ENCODE peak calls at places on chromosome 1, in six cellular contexts. M is pancreas; K is CD8-positive, alpha-beta memory T cell; A is cardiac muscle cell; T is right cardiac atrium; I is SK-N-SH. S is an unnamed sample.

GRCh38 chr1:151113877-151114276 is 32.6 kb downstream of the SEMA6C start:
- DNase-seq in A (no peak), K (no peak), M (no peak), I (no peak), T (no peak), S (no peak)

GRCh38 chr1:42913426-42914091 is 45.1 kb downstream of the SLC2A1 start:
- DNase-seq in I (peak), M (peak), K (peak), T (no peak), A (peak), S (no peak)

GRCh38 chr1:16677552-16678423 is 11.0 kb upstream of the RNU1-3 start:
- DNase-seq in A (peak), T (peak), K (peak), I (peak), M (peak), S (no peak)

GRCh38 chr1:241836944-241837343 is 11.1 kb upstream of the EXO1 start:
- DNase-seq in I (no peak), M (no peak), K (no peak), T (no peak), A (no peak), S (no peak)

GRCh38 chr1:114023377-114023776 is 44.1 kb downstream of the OLFML3 start:
- DNase-seq in I (no peak), T (no peak), M (no peak), A (no peak), K (no peak), S (no peak)

GRCh38 chr1:49060766-49061165 is 284.1 kb upstream of the BEND5 start:
- DNase-seq in A (peak), I (no peak), M (no peak), T (no peak), K (no peak), S (no peak)

GRCh38 chr1:97046765-97047411 is 325.3 kb downstream of the PTBP2 start:
- DNase-seq in M (no peak), K (no peak), A (no peak), T (peak), I (no peak), S (no peak)

GRCh38 chr1:234969630-234970370 is 158.8 kb downstream of the TOMM20 start:
- DNase-seq in K (no peak), M (peak), A (peak), I (peak), T (peak), S (no peak)

GRCh38 chr1:28126212-28126611 is 37.8 kb upstream of the EYA3 start:
- DNase-seq in M (no peak), I (no peak), A (no peak), K (no peak), T (no peak), S (no peak)

GRCh38 chr1:53704304-53704703 is 34.7 kb downstream of the GLIS1 start:
- DNase-seq in A (no peak), M (no peak), K (no peak), T (no peak), I (no peak), S (no peak)

GRCh38 chr1:73097917-73098316 is 815.6 kb upstream of the NEGR1 start:
- DNase-seq in T (no peak), K (no peak), A (no peak), I (no peak), M (no peak), S (no peak)

GRCh38 chr1:114282751-114283403 is 129.2 kb upstream of the SYT6 start:
- DNase-seq in T (peak), K (peak), A (peak), M (peak), I (peak), S (peak)

GRCh38 chr1:179124866-179125265 is 43.0 kb downstream of the TOR3A start:
- DNase-seq in M (no peak), I (no peak), T (no peak), A (no peak), K (no peak), S (no peak)

GRCh38 chr1:115764541-115764940 is 4.0 kb downstream of the CASQ2 start:
- DNase-seq in T (no peak), M (peak), A (peak), I (peak), K (no peak), S (no peak)

GRCh38 chr1:39919545-39919944 is 17.8 kb upstream of the MYCL start:
- DNase-seq in T (no peak), A (peak), M (peak), I (peak), K (peak), S (no peak)

GRCh38 chr1:233112184-233113008 is 162.0 kb downstream of the NTPCR start:
- DNase-seq in T (no peak), I (no peak), M (no peak), K (no peak), A (peak), S (no peak)

GRCh38 chr1:2175681-2176454 is 18.7 kb downstream of the FAAP20 start:
- DNase-seq in M (no peak), I (no peak), A (no peak), K (no peak), T (peak), S (no peak)

GRCh38 chr1:99681583-99681982 is 35.7 kb downstream of the PALMD start:
- DNase-seq in I (no peak), T (peak), A (peak), K (no peak), M (no peak), S (no peak)

GRCh38 chr1:2529776-2530500 is at the start of gene HES5:
- DNase-seq in T (peak), M (no peak), K (no peak), I (peak), A (no peak), S (no peak)

GRCh38 chr1:201760516-201760915 is 68.4 kb upstream of the IPO9 start:
- DNase-seq in T (no peak), K (no peak), I (no peak), M (no peak), A (peak), S (no peak)

GRCh38 chr1:56060901-56061300 is 518.5 kb downstream of the PLPP3 start:
- DNase-seq in I (no peak), M (no peak), K (no peak), A (no peak), T (no peak), S (no peak)

GRCh38 chr1:41122851-41123518 is 101.5 kb upstream of the SLFNL1 start:
- DNase-seq in M (peak), I (peak), K (no peak), T (no peak), A (peak), S (no peak)

GRCh38 chr1:31258581-31258980 is 18.9 kb upstream of the NKAIN1 start:
- DNase-seq in T (no peak), I (no peak), A (no peak), K (no peak), M (no peak), S (no peak)

GRCh38 chr1:75208862-75209261 is 74.7 kb downstream of the LHX8 start:
- DNase-seq in I (no peak), T (no peak), M (no peak), A (no peak), K (no peak), S (no peak)

DNA sequence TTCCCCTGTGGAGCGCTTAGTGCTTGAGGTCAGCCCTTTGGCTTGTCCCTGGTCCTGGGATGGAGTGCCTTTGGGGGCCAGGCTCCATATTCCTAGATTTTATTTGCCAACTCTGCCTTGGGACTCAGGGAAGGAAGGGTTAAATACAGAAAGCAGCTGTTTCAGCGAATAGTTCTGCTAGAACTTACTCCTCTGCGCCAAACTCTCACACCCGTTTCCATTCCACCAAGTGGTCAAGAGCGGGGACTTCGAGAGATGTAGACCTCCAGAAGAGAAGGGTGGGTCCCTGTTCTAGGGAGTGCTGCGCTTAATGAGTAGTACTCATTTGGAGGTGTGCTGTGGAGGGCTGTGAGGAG is 704 bp upstream of the TOMM40L start:
- DNase-seq in A (no peak), M (no peak), K (no peak), I (no peak), T (no peak), S (no peak)
- H3K27ac ChIP-seq in A (peak), M (no peak), K (no peak), I (no peak), T (peak), S (peak)

DNA sequence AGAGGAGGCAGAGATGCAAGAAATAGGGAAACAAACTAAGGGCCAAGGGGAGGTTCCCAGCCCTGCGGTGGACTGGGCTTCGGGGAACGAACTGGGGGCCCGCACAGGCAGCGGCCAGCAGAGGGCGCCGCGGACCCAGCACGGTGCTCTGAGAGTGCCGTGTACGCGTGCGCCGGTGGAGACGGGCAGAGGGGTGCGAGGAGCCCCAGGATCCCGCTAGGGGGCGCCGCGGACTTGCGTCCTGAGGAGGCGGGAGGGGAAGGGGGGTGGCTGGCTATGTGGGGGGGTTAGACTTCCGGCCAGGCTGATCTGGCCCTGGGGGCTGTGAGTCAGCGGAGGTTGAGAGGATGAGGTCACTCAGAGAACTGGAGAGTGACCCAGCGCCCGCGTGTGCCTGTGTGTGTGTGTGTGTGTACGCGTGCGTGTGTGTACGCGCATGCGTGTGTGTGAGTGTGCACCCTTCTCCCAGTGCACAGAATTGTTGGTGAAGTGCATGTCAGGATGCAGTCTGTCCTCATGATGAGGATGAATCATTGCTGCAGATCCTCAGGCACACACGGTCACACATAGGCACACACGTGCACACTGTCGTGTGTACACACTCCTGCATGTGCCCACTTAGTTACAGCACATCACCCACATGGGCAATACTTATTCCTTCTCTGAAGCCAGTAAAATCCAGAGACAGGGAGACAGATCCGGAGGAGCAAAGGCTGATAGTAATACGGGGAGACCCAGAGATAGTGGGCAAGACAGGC is 17.0 kb downstream of the NES start:
- DNase-seq in M (peak), I (peak), K (peak), A (peak), T (peak), S (peak)
- H3K4me3 ChIP-seq in M (no peak), I (peak), K (peak), A (no peak), T (no peak), S (no peak)

GRCh38 chr1:166032901-166033371 is 133.9 kb downstream of the FAM78B start:
- DNase-seq in A (no peak), I (no peak), T (peak), K (no peak), M (peak), S (no peak)
- H3K27ac ChIP-seq in A (no peak), I (no peak), T (no peak), K (no peak), M (peak), S (no peak)

GRCh38 chr1:90719321-90720136 is 2.4 kb upstream of the BARHL2 start:
- DNase-seq in I (no peak), M (no peak), K (no peak), A (no peak), T (no peak), S (no peak)
- H3K4me3 ChIP-seq in I (peak), M (no peak), K (no peak), A (no peak), T (peak), S (no peak)

DNA sequence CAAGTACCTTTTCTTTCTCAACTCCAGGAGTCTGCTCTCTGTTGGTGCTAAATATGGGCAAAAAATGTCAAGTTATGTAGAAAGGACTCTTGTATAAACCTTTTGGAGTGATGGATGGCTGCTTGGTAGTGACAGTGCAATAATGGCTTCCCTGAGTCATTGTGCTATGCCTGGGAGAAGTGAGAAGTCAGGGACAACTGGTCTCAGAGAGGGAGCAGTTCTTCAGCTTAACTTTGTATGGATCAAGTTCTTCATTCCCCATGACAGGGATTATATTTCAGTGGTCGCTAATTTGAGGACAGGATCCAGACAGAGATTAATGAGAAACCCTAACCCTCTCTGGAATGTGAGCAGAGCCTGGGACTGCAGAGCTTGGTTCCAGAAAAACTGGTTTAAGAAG is 50.7 kb downstream of the NTMT2 start:
- DNase-seq in M (no peak), A (no peak), T (no peak), I (no peak), K (no peak), S (no peak)
- H3K27ac ChIP-seq in M (no peak), A (no peak), T (no peak), I (no peak), K (no peak), S (no peak)

GRCh38 chr1:8259498-8260290 is 58.2 kb upstream of the SLC45A1 start:
- DNase-seq in A (peak), I (no peak), M (peak), T (no peak), K (no peak), S (no peak)
- H3K4me3 ChIP-seq in A (no peak), I (no peak), M (no peak), T (no peak), K (no peak), S (no peak)

GRCh38 chr1:44359234-44359937 is 4.3 kb upstream of the ERI3 start:
- DNase-seq in T (no peak), K (no peak), I (no peak), A (no peak), M (no peak), S (no peak)
- H3K27ac ChIP-seq in T (no peak), K (no peak), I (no peak), A (no peak), M (no peak), S (no peak)

GRCh38 chr1:26431979-26432695 is at the start of gene DHDDS:
- DNase-seq in K (peak), I (peak), T (peak), M (peak), A (peak), S (peak)
- H3K4me3 ChIP-seq in K (peak), I (peak), T (peak), M (peak), A (peak), S (peak)

GRCh38 chr1:22828151-22828817 is 117.6 kb downstream of the EPHB2 start:
- DNase-seq in I (no peak), A (no peak), T (no peak), M (no peak), K (no peak), S (no peak)
- H3K27ac ChIP-seq in I (peak), A (peak), T (no peak), M (peak), K (no peak), S (no peak)

GRCh38 chr1:171654705-171655214 is 2.3 kb upstream of the MYOC start:
- DNase-seq in A (no peak), K (no peak), T (peak), M (no peak), I (no peak), S (no peak)
- H3K4me3 ChIP-seq in A (no peak), K (no peak), T (no peak), M (no peak), I (no peak), S (no peak)

S was measured in esophagus squamous epithelium.